ENCODE peak calls at places on chromosomes 5 and 9, in four cellular contexts. H, Y, Q and W are unnamed samples.

GRCh38 chr9:115939065-115939765 is 214.4 kb upstream of the PAPPA start:
- DNase-seq in H (no peak), Y (peak), Q (no peak), W (no peak)

GRCh38 chr5:95327211-95327610 is 42.3 kb upstream of the MCTP1 start:
- DNase-seq in H (no peak), Y (no peak), Q (no peak), W (peak)

GRCh38 chr9:4620046-4620765 is 41.9 kb upstream of the PLPP6 start:
- DNase-seq in H (no peak), Y (no peak), Q (no peak), W (peak)

GRCh38 chr5:86665984-86666760 is 48.4 kb downstream of the COX7C start:
- DNase-seq in H (no peak), Y (no peak), Q (peak), W (no peak)

GRCh38 chr9:124766815-124767554 is 4.1 kb downstream of the NR6A1 start:
- DNase-seq in H (no peak), Y (no peak), Q (no peak), W (no peak)

GRCh38 chr5:79954620-79955019 is 36.4 kb downstream of the MTX3 start:
- DNase-seq in H (no peak), Y (peak), Q (no peak), W (no peak)

GRCh38 chr5:56512314-56512996 is 279.3 kb upstream of the ANKRD55 start:
- DNase-seq in H (no peak), Y (no peak), Q (no peak), W (no peak)

GRCh38 chr5:80592105-80592504 is 22.0 kb upstream of the ANKRD34B start:
- DNase-seq in H (no peak), Y (no peak), Q (no peak), W (peak)

GRCh38 chr5:155943516-155944407 is 383.2 kb upstream of the SGCD start:
- DNase-seq in H (no peak), Y (peak), Q (peak), W (peak)

GRCh38 chr5:173123416-173123815 is 20.9 kb upstream of the BNIP1 start:
- DNase-seq in H (no peak), Y (peak), Q (no peak), W (no peak)

GRCh38 chr9:96062854-96063253 is 187.4 kb downstream of the ERCC6L2 start:
- DNase-seq in H (no peak), Y (no peak), Q (no peak), W (peak)

GRCh38 chr5:112012112-112012511 is 255.1 kb upstream of the NREP start:
- DNase-seq in H (no peak), Y (peak), Q (no peak), W (no peak)

GRCh38 chr5:150214289-150214688 is 24.4 kb downstream of the SLC6A7 start:
- DNase-seq in H (no peak), Y (peak), Q (peak), W (no peak)

GRCh38 chr5:135356522-135357318 is 42.3 kb downstream of the MACROH2A1 start:
- DNase-seq in H (no peak), Y (peak), Q (no peak), W (no peak)

GRCh38 chr5:151622367-151623097 is 31.4 kb upstream of the FAT2 start:
- DNase-seq in H (no peak), Y (no peak), Q (no peak), W (no peak)

GRCh38 chr5:171673328-171673727 is 112.3 kb upstream of the SMIM23 start:
- DNase-seq in H (no peak), Y (no peak), Q (no peak), W (no peak)

DNA sequence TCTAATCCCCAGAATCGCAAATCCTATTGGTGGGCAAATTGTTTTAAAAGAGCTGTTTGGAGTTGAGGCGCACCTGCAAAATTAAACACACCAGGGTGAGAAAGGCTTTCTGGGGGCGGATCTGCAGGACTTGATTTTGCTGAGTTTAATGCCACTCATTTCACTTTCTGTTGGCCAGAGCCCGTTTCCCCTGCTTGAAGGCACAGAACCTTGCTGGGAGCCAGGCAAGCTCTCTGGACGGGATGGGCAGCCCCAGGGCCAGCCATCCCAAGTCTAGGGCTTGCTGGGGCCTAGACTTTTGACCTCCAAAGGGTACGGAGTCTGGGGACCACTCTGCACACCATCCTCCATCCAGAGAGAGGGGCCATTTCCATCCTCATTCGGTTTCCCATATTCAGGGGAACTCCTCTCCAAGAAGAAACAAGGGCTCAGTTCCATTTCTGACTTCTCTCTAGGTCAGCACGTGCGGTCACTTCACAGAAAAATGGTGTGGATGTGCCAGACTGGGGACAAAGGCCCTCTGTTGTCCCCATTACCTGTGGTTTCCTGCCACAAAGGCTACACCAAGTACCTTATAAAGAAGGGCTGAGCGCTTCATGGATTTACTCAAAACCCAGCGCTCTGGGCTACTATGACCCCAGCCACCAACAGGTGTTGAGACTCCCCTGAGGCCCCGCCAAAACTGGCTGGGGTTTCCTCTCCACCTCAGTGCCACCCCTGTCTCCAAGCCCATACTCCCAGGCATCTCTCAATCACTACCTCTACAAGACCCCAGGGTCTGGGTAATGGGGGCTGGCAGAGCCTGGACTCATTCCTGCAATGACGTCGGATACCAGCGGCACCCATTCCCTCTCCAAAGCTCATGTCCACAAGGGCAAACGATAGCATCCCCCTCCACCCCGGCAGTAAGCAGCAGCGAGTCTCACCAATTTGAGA is 170.0 kb downstream of the AUH start:
- DNase-seq in H (no peak), Y (no peak), Q (no peak), W (no peak)
- H3K9ac ChIP-seq in H (no peak), Y (peak), Q (no peak), W (no peak)

GRCh38 chr5:91190333-91190680 is 192.8 kb downstream of the ARRDC3 start:
- DNase-seq in H (no peak), Y (no peak), Q (no peak), W (no peak)
- H3K56ac ChIP-seq in H (no peak), Y (peak), Q (no peak), W (no peak)

DNA sequence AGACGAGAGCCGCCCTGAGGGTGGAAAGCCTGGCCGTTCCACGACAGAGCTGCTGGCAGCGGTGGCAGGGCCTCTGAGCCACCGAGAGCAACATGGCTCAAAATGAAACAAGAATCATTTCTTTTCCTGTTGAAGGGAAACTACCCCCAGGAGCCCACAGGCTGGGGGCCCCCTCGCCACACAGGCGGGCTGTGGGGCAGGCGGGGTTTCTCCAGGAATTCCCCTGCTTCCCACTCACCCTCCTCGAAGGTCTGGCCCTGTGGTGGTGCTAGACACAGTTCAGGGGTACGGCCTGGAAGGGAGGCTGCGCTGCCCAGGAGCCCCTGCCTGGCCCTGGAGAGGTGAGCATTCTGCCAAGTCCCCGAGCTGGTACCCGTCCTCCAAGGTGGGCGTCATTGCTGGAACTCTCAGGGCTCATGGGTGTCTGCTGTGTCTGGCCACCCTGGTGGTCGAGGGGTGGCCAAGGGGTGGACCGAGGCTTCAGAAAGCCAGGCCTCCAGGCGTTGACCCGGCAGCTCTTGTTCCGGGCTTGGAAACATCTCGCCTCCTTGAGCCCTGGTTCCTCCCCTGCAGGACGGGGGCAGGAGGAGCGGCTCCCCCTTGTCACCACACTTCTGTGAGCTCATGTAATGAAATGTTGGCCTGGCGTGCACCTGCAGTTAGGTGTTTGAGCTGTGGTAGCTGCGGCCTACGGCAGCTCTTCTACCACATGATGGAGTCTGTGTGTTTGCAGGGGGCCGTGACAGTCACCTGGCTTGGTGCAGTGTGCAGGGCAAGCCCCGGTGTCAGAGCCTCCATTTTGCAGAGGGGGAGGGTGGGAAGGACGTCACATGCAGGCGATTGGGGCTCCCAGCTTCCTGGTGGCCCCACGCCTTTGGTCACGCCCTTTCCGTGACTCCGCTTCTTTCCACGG is 65.3 kb downstream of the RXRA start:
- DNase-seq in H (no peak), Y (no peak), Q (no peak), W (no peak)
- H3K23ac ChIP-seq in H (no peak), Y (no peak), Q (no peak), W (no peak)

GRCh38 chr5:32572778-32573480 is 12.4 kb upstream of the SUB1 start:
- DNase-seq in H (no peak), Y (no peak), Q (no peak), W (no peak)
- H3K9ac ChIP-seq in H (no peak), Y (no peak), Q (no peak), W (no peak)

GRCh38 chr9:122354536-122355199 is 16.2 kb upstream of the PTGS1 start:
- DNase-seq in H (no peak), Y (no peak), Q (no peak), W (no peak)
- H3K56ac ChIP-seq in H (no peak), Y (no peak), Q (no peak), W (no peak)

DNA sequence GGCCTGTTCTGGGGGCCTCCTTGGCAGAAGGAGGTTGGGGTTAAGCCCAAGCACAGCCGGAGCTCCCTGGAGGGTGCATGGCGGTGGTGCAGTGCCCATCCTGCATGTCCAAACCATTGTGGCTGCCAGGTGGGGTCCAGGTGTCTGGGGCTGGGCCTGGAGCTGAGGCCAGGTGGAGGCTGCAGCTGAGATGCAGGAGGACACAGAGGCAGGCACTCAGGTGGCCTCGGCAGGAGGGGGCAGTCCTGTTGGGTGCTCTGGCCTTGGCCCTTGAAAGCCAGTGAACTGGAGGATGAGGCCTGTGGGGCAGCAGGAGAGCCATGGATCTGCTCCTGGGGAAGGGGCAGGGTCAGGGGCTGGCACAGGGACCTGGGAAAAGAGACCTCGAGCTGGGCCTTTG is 195.3 kb downstream of the OLFM1 start:
- DNase-seq in H (no peak), Y (no peak), Q (no peak), W (no peak)
- H3K23ac ChIP-seq in H (no peak), Y (no peak), Q (no peak), W (no peak)